ENCODE peak calls at places on chromosomes 2 and 18, in four cellular contexts. D is GM12891, I is ovary, E is gastrocnemius medialis. G is an unnamed sample.

GRCh38 chr2:170502400-170503135 is 212.6 kb upstream of the SP5 start:
- DNase-seq in D (no peak), I (no peak), E (peak; percentile 35), G (no peak)

GRCh38 chr18:52339891-52340371 is at the start of gene DCC:
- DNase-seq in D (no peak), I (no peak), E (no peak), G (peak; percentile 35)

GRCh38 chr18:45228989-45229388 is 386.3 kb upstream of the SLC14A2 start:
- DNase-seq in D (no peak), I (no peak), E (no peak), G (no peak)

GRCh38 chr2:149033716-149034115 is 4.8 kb upstream of the LYPD6B start:
- DNase-seq in D (no peak), I (no peak), E (no peak), G (no peak)

GRCh38 chr2:219406861-219407230 is 11.3 kb upstream of the DES start:
- DNase-seq in D (no peak), I (no peak), E (peak; percentile 92), G (no peak)

GRCh38 chr18:4181882-4182568 is 273.1 kb downstream of the DLGAP1 start:
- DNase-seq in D (no peak), I (no peak), E (no peak), G (peak; percentile 8)

GRCh38 chr2:127326289-127326945 is 32.5 kb upstream of the ERCC3 start:
- DNase-seq in D (no peak), I (no peak), E (no peak), G (no peak)

GRCh38 chr2:236169741-236170654 is 1.8 kb upstream of the GBX2 start:
- DNase-seq in D (no peak), I (no peak), E (no peak), G (no peak)

GRCh38 chr2:30218814-30219213 is 12.5 kb upstream of the LBH start:
- DNase-seq in D (no peak), I (no peak), E (no peak), G (no peak)

GRCh38 chr2:27307545-27308358 is 493 bp downstream of the UCN start:
- DNase-seq in D (no peak), I (no peak), E (no peak), G (no peak)

GRCh38 chr2:19769513-19769912 is 132.3 kb downstream of the TTC32 start:
- DNase-seq in D (no peak), I (no peak), E (no peak), G (no peak)

GRCh38 chr2:58992062-58992736 is 751.1 kb upstream of the FANCL start:
- DNase-seq in D (no peak), I (no peak), E (no peak), G (peak; percentile 81)

GRCh38 chr2:96882230-96882629 is 12.3 kb upstream of the SEMA4C start:
- DNase-seq in D (no peak), I (no peak), E (no peak), G (no peak)

GRCh38 chr2:157841485-157841884 is 34.6 kb downstream of the ACVR1 start:
- DNase-seq in D (no peak), I (no peak), E (no peak), G (no peak)

GRCh38 chr2:61658841-61659780 is 121.0 kb upstream of the XPO1 start:
- DNase-seq in D (peak; percentile 16), I (no peak), E (peak; percentile 74), G (peak; percentile 72)

GRCh38 chr2:224293976-224294375 is 107.9 kb downstream of the FAM124B start:
- DNase-seq in D (no peak), I (no peak), E (no peak), G (no peak)
- TF ChIP-seq POLR2A in D (no peak), I (no peak), E (no peak), G (no peak)

GRCh38 chr2:69013123-69013836 is at the start of gene ANTXR1:
- DNase-seq in D (no peak), I (peak; percentile 76), E (peak; percentile 41), G (peak; percentile 82)
- TF ChIP-seq POLR2A in D (no peak), I (peak; percentile 37), E (no peak), G (peak; percentile 53)

GRCh38 chr2:8554296-8554806 is 127.5 kb upstream of the ID2 start:
- DNase-seq in D (no peak), I (no peak), E (peak; percentile 5), G (no peak)
- TF ChIP-seq POLR2A in D (no peak), I (no peak), E (no peak), G (no peak)

GRCh38 chr18:267688-268552 is at the start of gene THOC1:
- DNase-seq in D (peak; percentile 91), I (peak; percentile 92), E (peak; percentile 83), G (peak; percentile 70)
- TF ChIP-seq POLR2A in D (peak; percentile 94), I (peak; percentile 76), E (peak; percentile 70), G (peak; percentile 79)

DNA sequence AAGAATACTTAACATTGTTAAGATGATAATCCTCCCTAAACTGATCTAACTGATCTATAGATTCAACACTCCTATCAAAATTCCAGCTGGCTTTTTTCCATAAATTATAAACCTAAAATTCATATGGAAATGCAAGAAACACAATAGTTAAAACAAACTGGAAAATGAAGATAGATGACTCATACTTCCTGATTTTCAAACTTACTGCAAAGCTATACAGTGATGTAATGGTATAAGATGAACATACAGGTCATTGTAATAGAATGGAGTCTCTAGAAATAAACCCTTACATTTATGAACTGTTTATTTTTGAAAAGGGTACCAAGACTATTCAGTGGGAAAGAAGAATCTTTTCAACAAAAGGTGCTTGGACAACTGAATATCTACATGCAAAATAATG is 32.3 kb downstream of the UBXN4 start:
- DNase-seq in D (no peak), I (no peak), E (no peak), G (no peak)
- TF ChIP-seq POLR2A in D (no peak), I (no peak), E (no peak), G (no peak)

DNA sequence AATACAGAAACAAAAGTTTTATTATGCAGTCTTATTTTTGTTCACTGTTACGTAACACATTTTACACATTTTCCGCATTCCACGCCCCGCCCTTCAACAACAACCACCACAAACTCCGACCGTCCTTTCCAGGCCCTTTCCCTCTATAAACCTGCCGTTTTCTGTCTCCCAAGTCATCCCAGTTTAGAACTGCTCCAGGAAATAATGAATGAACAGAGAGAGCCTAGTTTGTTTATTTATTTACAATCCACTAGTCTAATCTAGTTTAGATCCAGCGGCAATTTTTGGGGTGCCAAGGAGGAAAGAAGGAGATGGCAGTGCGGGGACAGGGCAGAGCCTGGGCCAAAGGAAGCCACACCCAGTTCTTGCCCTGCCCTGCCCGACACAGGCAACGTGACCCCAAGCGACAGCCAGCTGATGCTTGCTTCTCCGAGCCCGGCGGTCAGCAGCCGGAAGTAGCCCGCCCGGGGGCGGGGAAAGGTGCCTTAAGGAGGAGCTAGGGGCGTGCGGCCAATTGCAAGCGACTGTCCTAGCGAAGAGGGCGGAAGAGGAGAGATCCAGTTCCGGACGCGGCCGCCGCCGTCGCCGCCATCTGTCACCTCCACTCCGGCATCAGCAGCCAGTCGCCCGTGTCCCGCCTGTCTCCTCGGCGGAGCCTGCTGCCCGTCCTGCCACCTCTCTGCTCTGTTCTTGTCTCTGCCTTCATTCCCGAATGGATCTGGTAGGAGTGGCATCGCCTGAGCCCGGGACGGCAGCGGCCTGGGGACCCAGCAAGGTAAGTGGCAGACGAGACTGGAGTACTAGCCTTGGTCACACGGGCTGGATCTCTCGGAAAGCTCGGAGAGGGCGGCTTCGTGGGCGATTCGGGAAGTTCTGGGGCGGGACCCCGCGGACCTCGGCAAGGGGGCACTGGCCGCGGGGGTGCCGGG is at the start of gene RIOK3:
- DNase-seq in D (peak; percentile 88), I (peak; percentile 94), E (peak; percentile 99), G (peak; percentile 96)
- TF ChIP-seq POLR2A in D (peak; percentile 92), I (peak; percentile 73), E (peak; percentile 93), G (peak; percentile 67)

GRCh38 chr2:202375611-202376408 is at the start of gene BMPR2:
- DNase-seq in D (peak; percentile 52), I (peak; percentile 90), E (peak; percentile 91), G (peak; percentile 39)
- TF ChIP-seq POLR2A in D (peak; percentile 71), I (peak; percentile 88), E (peak; percentile 92), G (peak; percentile 86)

G was measured in A549.